ENCODE peak calls at places on chromosome 18, in eight cellular contexts. E, Q, Y, F, B, W, O and P are unnamed samples.

GRCh38 chr18:52046842-52047241 is 293.2 kb upstream of the DCC start:
- DNase-seq in E (no peak), Q (no peak), Y (no peak), F (no peak), B (no peak), W (no peak), O (no peak), P (no peak)

GRCh38 chr18:55588001-55588875 is at the start of gene TCF4:
- DNase-seq in E (no peak), Q (peak; percentile 62), Y (peak; percentile 30), F (peak; percentile 64), B (peak; percentile 60), W (peak; percentile 28), O (peak; percentile 68), P (peak; percentile 27)

GRCh38 chr18:69636529-69637301 is 236.0 kb downstream of the DOK6 start:
- DNase-seq in E (no peak), Q (no peak), Y (no peak), F (no peak), B (no peak), W (no peak), O (peak; percentile 9), P (no peak)

GRCh38 chr18:59006461-59007067 is 133.1 kb upstream of the SEC11C start:
- DNase-seq in E (no peak), Q (no peak), Y (no peak), F (peak; percentile 29), B (no peak), W (no peak), O (no peak), P (no peak)

GRCh38 chr18:55706893-55707292 is 118.9 kb upstream of the TCF4 start:
- DNase-seq in E (no peak), Q (no peak), Y (no peak), F (no peak), B (no peak), W (no peak), O (no peak), P (no peak)

GRCh38 chr18:33115917-33116316 is 324.6 kb downstream of the CCDC178 start:
- DNase-seq in E (no peak), Q (no peak), Y (no peak), F (no peak), B (no peak), W (no peak), O (no peak), P (no peak)

GRCh38 chr18:903703-904102 is 968 bp upstream of the ADCYAP1 start:
- DNase-seq in E (no peak), Q (no peak), Y (no peak), F (peak; percentile 83), B (peak; percentile 64), W (peak; percentile 35), O (peak; percentile 60), P (no peak)

GRCh38 chr18:54023471-54023870 is 201.0 kb downstream of the MBD2 start:
- DNase-seq in E (no peak), Q (no peak), Y (no peak), F (no peak), B (no peak), W (no peak), O (no peak), P (no peak)

GRCh38 chr18:708096-708495 is 4.3 kb downstream of the ENOSF1 start:
- DNase-seq in E (no peak), Q (no peak), Y (no peak), F (no peak), B (no peak), W (no peak), O (no peak), P (no peak)

GRCh38 chr18:76384114-76384790 is 110.8 kb downstream of the ZNF516 start:
- DNase-seq in E (no peak), Q (peak; percentile 19), Y (no peak), F (peak; percentile 8), B (no peak), W (no peak), O (no peak), P (no peak)

GRCh38 chr18:38025433-38026038 is 459.9 kb upstream of the CELF4 start:
- DNase-seq in E (no peak), Q (no peak), Y (no peak), F (no peak), B (no peak), W (no peak), O (no peak), P (no peak)

GRCh38 chr18:5512191-5512590 is 31.6 kb downstream of the EPB41L3 start:
- DNase-seq in E (no peak), Q (no peak), Y (no peak), F (no peak), B (no peak), W (no peak), O (no peak), P (no peak)

GRCh38 chr18:37922162-37922561 is 356.6 kb upstream of the CELF4 start:
- DNase-seq in E (no peak), Q (no peak), Y (no peak), F (no peak), B (no peak), W (no peak), O (no peak), P (no peak)

GRCh38 chr18:6920099-6920955 is 190.8 kb downstream of the ARHGAP28 start:
- DNase-seq in E (no peak), Q (peak; percentile 58), Y (peak; percentile 73), F (peak; percentile 82), B (peak; percentile 59), W (peak; percentile 77), O (peak; percentile 82), P (peak; percentile 73)

GRCh38 chr18:36942264-36942663 is 113.3 kb downstream of the KIAA1328 start:
- DNase-seq in E (no peak), Q (no peak), Y (no peak), F (no peak), B (no peak), W (no peak), O (no peak), P (no peak)

GRCh38 chr18:58118510-58118909 is 74.5 kb downstream of the NEDD4L start:
- DNase-seq in E (no peak), Q (no peak), Y (no peak), F (no peak), B (no peak), W (no peak), O (no peak), P (no peak)

GRCh38 chr18:26911840-26912239 is 46.3 kb upstream of the AQP4 start:
- DNase-seq in E (no peak), Q (no peak), Y (no peak), F (no peak), B (no peak), W (no peak), O (no peak), P (no peak)

GRCh38 chr18:56563568-56563967 is 74.8 kb downstream of the TXNL1 start:
- DNase-seq in E (no peak), Q (no peak), Y (no peak), F (no peak), B (no peak), W (no peak), O (no peak), P (no peak)

GRCh38 chr18:3245853-3246635 is 1.6 kb upstream of the MYL12A start:
- DNase-seq in E (peak; percentile 42), Q (peak; percentile 86), Y (peak; percentile 91), F (peak; percentile 95), B (peak; percentile 89), W (peak; percentile 91), O (peak; percentile 93), P (peak; percentile 88)
- TF ChIP-seq POLR2A in E (peak; percentile 13), Q (peak; percentile 15), Y (no peak), F (no peak), B (no peak), W (no peak), O (peak; percentile 22), P (no peak)

DNA sequence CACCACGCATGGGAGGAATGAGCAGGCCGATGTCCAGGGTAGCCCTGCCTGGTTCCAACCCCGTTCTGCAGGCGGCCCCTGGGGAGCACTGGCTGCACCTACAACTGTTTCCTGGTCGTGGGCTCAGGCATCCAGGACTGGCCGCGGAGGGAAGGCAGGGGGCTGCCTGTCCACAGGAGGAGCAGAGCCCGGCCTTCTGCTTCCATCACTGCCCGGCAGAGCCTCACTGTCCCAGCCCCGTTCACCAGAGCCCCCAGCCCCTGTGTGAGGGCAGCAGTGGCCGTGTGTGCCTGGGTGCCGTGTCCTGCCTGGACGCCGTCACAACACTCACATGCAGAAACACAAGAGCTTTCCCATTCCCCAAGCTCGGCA is 56.2 kb downstream of the KCNG2 start:
- DNase-seq in E (no peak), Q (no peak), Y (no peak), F (peak; percentile 9), B (no peak), W (no peak), O (no peak), P (no peak)
- H3K36me3 ChIP-seq in E (no peaks in the 10 kb centered on the region), Q (no peaks in the 10 kb centered on the region), Y (no peaks in the 10 kb centered on the region), F (no peaks in the 10 kb centered on the region), B (no peaks in the 10 kb centered on the region), W (no peaks in the 10 kb centered on the region), O (no peaks in the 10 kb centered on the region), P (no peaks in the 10 kb centered on the region)

DNA sequence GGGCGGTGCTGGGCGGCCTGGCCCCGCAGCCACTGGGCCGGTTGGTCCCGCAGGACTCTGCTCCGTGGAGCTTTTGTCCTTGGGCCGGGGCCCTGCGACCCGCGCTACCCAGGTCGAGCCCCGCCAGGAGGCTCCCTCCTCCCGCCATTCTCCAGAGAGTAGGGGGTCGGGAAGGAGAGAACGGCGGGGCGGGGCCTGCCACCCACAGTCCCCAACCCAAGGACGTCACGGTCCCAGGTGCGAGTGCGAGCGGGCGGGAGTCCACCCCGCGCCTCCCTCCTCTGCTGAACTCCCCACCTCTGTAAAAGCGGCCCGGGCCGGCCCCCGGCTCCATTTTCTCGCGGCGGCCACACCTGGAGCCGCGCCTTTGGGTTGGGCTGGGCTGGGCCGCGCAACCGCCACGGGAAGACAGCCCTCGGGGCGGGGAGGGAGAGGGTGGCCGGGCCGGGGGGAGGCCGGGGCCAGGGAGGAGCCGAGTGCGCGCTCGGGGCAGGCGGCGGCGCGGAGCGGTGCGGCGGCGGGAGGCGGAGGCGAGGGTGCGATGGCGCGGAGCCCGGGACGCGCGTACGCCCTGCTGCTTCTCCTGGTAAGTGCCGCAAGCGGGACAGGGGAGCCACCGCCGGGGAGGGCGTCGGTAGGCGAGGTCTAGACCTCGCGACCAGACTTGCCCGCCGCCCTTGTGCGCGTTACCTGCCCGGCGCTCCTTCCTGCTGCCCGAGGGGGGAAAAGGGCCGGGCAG is at the start of gene DSG2:
- DNase-seq in E (no peak), Q (peak; percentile 72), Y (peak; percentile 92), F (peak; percentile 44), B (peak; percentile 54), W (peak; percentile 86), O (peak; percentile 90), P (peak; percentile 86)
- TF ChIP-seq POLR2A in E (peak; percentile 52), Q (peak; percentile 41), Y (peak; percentile 87), F (no peak), B (no peak), W (no peak), O (peak; percentile 83), P (peak; percentile 76)

DNA sequence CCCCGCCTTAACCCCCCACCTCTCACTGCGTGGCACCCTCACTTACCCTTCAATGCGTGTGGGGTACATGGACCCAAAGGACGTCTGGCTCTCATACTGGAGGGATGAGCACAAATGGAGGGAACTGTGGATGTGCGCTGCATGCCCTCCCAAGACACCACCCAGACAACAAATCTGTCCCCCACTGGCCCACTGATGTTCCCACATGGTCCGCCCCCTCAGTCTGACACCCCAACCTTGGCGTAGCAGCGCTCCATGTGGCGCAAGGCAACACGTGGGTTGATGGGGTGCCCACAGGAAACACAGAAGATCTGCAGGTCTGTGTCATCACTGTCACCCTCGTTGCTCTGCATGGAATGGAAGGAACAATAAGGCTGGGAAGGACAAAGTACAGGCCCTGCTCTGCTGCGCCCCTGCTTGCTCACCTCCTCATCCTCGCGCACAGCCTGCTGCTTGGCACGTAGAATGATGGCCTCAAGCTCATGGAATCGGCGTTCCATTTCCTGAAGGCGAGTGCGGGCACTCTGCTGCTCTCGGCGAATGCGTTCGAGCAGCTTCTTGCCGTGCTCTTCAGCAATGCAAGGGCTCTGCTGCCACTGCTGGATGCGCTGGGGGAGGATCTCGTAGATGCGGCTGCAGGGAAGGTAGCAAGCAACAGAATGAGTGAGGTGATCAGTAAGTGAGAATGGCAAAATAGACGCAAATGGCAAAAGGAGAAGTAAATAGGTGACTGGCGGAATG is 2.3 kb upstream of the MBD1 start:
- DNase-seq in E (no peak), Q (no peak), Y (no peak), F (no peak), B (no peak), W (no peak), O (no peak), P (no peak)
- H3K36me3 ChIP-seq in E (no peaks in the 10 kb centered on the region), Q (no peaks in the 10 kb centered on the region), Y (no peaks in the 10 kb centered on the region), F (no peaks in the 10 kb centered on the region), B (peaks cover 37% of the 10 kb centered on the region), W (peaks cover 52% of the 10 kb centered on the region), O (peaks cover 8% of the 10 kb centered on the region), P (no peaks in the 10 kb centered on the region)